ENCODE peak calls at places on chromosomes 1 and 21, in five cellular contexts. K is activated CD8-positive, alpha-beta memory T cell treated with anti-CD3 and anti-CD28 coated beads, Interleukin-2, amount 50 U/mL, for 48 hours; R is MG63; L is NCI-H1092; W is anterior cingulate cortex. N is an unnamed sample.

GRCh38 chr1:25435315-25436103 is 4.8 kb downstream of the MACO1 start:
- DNase-seq in K (no peak), R (no peak), W (no peak), L (no peak), N (no peak)

GRCh38 chr1:248375446-248375845 is at the start of gene OR2T6:
- DNase-seq in K (no peak), R (no peak), W (no peak), L (no peak), N (no peak)

GRCh38 chr1:107750364-107750959 is 214.5 kb downstream of the VAV3 start:
- DNase-seq in W (no peak), K (peak), R (peak), L (peak), N (no peak)

GRCh38 chr1:117574206-117574835 is 31.5 kb upstream of the TENT5C start:
- DNase-seq in K (peak), L (no peak), W (no peak), R (no peak), N (no peak)

GRCh38 chr21:30194701-30195299 is 21.1 kb downstream of the CLDN8 start:
- DNase-seq in R (no peak), L (peak), W (no peak), K (no peak), N (no peak)

GRCh38 chr1:2413495-2414296 is 1.3 kb upstream of the PEX10 start:
- DNase-seq in L (no peak), R (no peak), W (no peak), K (peak), N (peak)

GRCh38 chr1:59699227-59699847 is 115.4 kb upstream of the HOOK1 start:
- DNase-seq in R (no peak), W (no peak), K (no peak), L (peak), N (no peak)

GRCh38 chr1:195934839-195935557 is 673.2 kb downstream of the KCNT2 start:
- DNase-seq in R (no peak), L (peak), K (no peak), W (no peak), N (no peak)

GRCh38 chr1:38027201-38028104 is 14.9 kb downstream of the UTP11 start:
- DNase-seq in W (no peak), R (no peak), K (no peak), L (no peak), N (no peak)

GRCh38 chr1:172906778-172907592 is 143.8 kb downstream of the TNFSF18 start:
- DNase-seq in W (no peak), R (peak), L (no peak), K (no peak), N (no peak)

GRCh38 chr1:172252296-172252695 is 168.2 kb upstream of the C1orf105 start:
- DNase-seq in R (no peak), K (no peak), L (no peak), W (no peak), N (no peak)

GRCh38 chr1:21550866-21551475 is 41.7 kb downstream of the ALPL start:
- DNase-seq in L (no peak), R (no peak), W (no peak), K (no peak), N (no peak)

GRCh38 chr1:205588691-205589445 is 42.9 kb downstream of the ELK4 start:
- DNase-seq in W (peak), R (peak), K (peak), L (no peak), N (no peak)

GRCh38 chr1:22619252-22619651 is 17.2 kb upstream of the C1QA start:
- DNase-seq in L (no peak), W (no peak), R (no peak), K (no peak), N (no peak)

GRCh38 chr1:230291731-230292620 is 134.2 kb downstream of the PGBD5 start:
- DNase-seq in R (no peak), W (no peak), K (no peak), L (peak), N (no peak)

GRCh38 chr21:14716761-14717396 is 170.8 kb upstream of the SAMSN1 start:
- DNase-seq in W (no peak), L (no peak), K (no peak), R (no peak), N (no peak)

GRCh38 chr1:58515794-58516401 is 30.6 kb downstream of the OMA1 start:
- DNase-seq in K (no peak), R (peak), W (no peak), L (peak), N (no peak)

GRCh38 chr1:1677718-1678580 is 14.6 kb downstream of the SLC35E2B start:
- DNase-seq in K (peak), R (no peak), W (no peak), L (no peak), N (peak)

GRCh38 chr1:210757677-210758076 is 376.3 kb downstream of the KCNH1 start:
- DNase-seq in W (no peak), R (no peak), L (no peak), K (no peak), N (no peak)

GRCh38 chr1:40014253-40014706 is 26.2 kb upstream of the CAP1 start:
- DNase-seq in K (no peak), L (no peak), W (no peak), R (no peak), N (no peak)

GRCh38 chr1:112868191-112868590 is 87.8 kb downstream of the SLC16A1 start:
- DNase-seq in W (no peak), L (no peak), K (no peak), R (no peak), N (no peak)

GRCh38 chr1:29901618-29902017 is 665.3 kb downstream of the PTPRU start:
- DNase-seq in K (no peak), R (no peak), L (no peak), W (no peak), N (no peak)

GRCh38 chr1:20867847-20868246 is 80.7 kb upstream of the HP1BP3 start:
- DNase-seq in W (no peak), K (no peak), L (no peak), R (peak), N (no peak)

GRCh38 chr1:178609015-178609414 is 96.1 kb downstream of the TEX35 start:
- DNase-seq in L (no peak), R (no peak), W (no peak), K (no peak), N (no peak)